ENCODE peak calls at places on chromosome 1, in ten cellular contexts. K is activated T-cell treated with anti-CD3 and anti-CD28 coated beads for 24 hours; M is fibroblast of lung; V is CD8-positive, alpha-beta memory T cell; O is kidney tubule cell; I is NCI-H524; C is hypothalamus; U is T-helper 2 cell; F is AG10803; T is AG09309. A is an unnamed sample.

GRCh38 chr1:29631836-29632420 is 395.6 kb downstream of the PTPRU start:
- DNase-seq in K (no peak), M (no peak), V (no peak), O (no peak), I (no peak), C (no peak), U (no peak), F (no peak), T (no peak), A (no peak)

GRCh38 chr1:204873176-204873575 is 2.5 kb downstream of the NFASC start:
- DNase-seq in K (no peak), M (no peak), V (no peak), O (no peak), I (no peak), C (no peak), U (no peak), F (no peak), T (no peak), A (no peak)

GRCh38 chr1:201356236-201356635 is 21.2 kb downstream of the TNNT2 start:
- DNase-seq in K (no peak), M (no peak), V (no peak), O (no peak), I (no peak), C (no peak), U (no peak), F (no peak), T (no peak), A (no peak)

GRCh38 chr1:229023651-229024295 is 247.1 kb upstream of the RAB4A start:
- DNase-seq in K (no peak), M (no peak), V (no peak), O (no peak), I (no peak), C (no peak), U (no peak), F (no peak), T (no peak), A (no peak)

GRCh38 chr1:222167896-222168295 is 380.0 kb downstream of the HHIPL2 start:
- DNase-seq in K (no peak), M (peak; percentile 14), V (no peak), O (peak; percentile 56), I (no peak), C (no peak), U (no peak), F (no peak), T (no peak), A (peak; percentile 21)

GRCh38 chr1:209768354-209768774 is 12.5 kb downstream of the TRAF3IP3 start:
- DNase-seq in K (peak; percentile 70), M (no peak), V (peak; percentile 84), O (no peak), I (no peak), C (no peak), U (peak; percentile 59), F (no peak), T (no peak), A (no peak)

GRCh38 chr1:55654750-55655149 is 439.6 kb upstream of the USP24 start:
- DNase-seq in K (no peak), M (no peak), V (no peak), O (no peak), I (no peak), C (no peak), U (no peak), F (peak; percentile 17), T (no peak), A (no peak)

GRCh38 chr1:183822081-183822611 is 17.2 kb downstream of the RGL1 start:
- DNase-seq in K (no peak), M (peak; percentile 66), V (no peak), O (no peak), I (no peak), C (no peak), U (no peak), F (peak; percentile 89), T (no peak), A (peak; percentile 83)

GRCh38 chr1:238223067-238223640 is 332.4 kb upstream of the ZP4 start:
- DNase-seq in K (no peak), M (peak; percentile 67), V (no peak), O (peak; percentile 67), I (no peak), C (no peak), U (no peak), F (no peak), T (no peak), A (peak; percentile 30)

GRCh38 chr1:67888208-67888607 is 54.9 kb upstream of the GNG12 start:
- DNase-seq in K (no peak), M (no peak), V (no peak), O (no peak), I (no peak), C (no peak), U (no peak), F (no peak), T (no peak), A (no peak)

GRCh38 chr1:244022301-244022700 is 28.8 kb upstream of the ZBTB18 start:
- DNase-seq in K (no peak), M (no peak), V (no peak), O (no peak), I (no peak), C (no peak), U (no peak), F (peak; percentile 80), T (peak; percentile 38), A (peak; percentile 88)

GRCh38 chr1:228148196-228148861 is 1.4 kb upstream of the GJC2 start:
- DNase-seq in K (no peak), M (no peak), V (no peak), O (no peak), I (no peak), C (no peak), U (no peak), F (peak; percentile 20), T (no peak), A (no peak)